ENCODE peak calls at places on chromosomes 5 and 9, in ten cellular contexts. One of them, this sample, is unnamed.

GRCh38 chr5:154302181-154302580 is 111.6 kb downstream of the GALNT10 start:
- DNase-seq in IMR-90: no peak
- DNase-seq in MCF 10A: no peak
- DNase-seq in DMS 273 treated with DMSO at 0.1 percent for 48 hours: peak
- DNase-seq in NCI-H2107: no peak
- DNase-seq in ELR: no peak
- DNase-seq in Peyer's patch: no peak
- DNase-seq in endothelial cell: no peak
- DNase-seq in foreskin keratinocyte: no peak
- DNase-seq in Caki2: no peak
- DNase-seq in this sample: no peak

GRCh38 chr5:167579701-167580045 is 711.8 kb upstream of the WWC1 start:
- DNase-seq in IMR-90: peak
- DNase-seq in MCF 10A: no peak
- DNase-seq in DMS 273 treated with DMSO at 0.1 percent for 48 hours: no peak
- DNase-seq in NCI-H2107: no peak
- DNase-seq in ELR: no peak
- DNase-seq in Peyer's patch: no peak
- DNase-seq in endothelial cell: no peak
- DNase-seq in foreskin keratinocyte: no peak
- DNase-seq in Caki2: no peak
- DNase-seq in this sample: no peak

GRCh38 chr9:2125909-2126308 is 110.8 kb downstream of the SMARCA2 start:
- DNase-seq in IMR-90: peak
- DNase-seq in MCF 10A: no peak
- DNase-seq in DMS 273 treated with DMSO at 0.1 percent for 48 hours: no peak
- DNase-seq in NCI-H2107: no peak
- DNase-seq in ELR: peak
- DNase-seq in Peyer's patch: no peak
- DNase-seq in endothelial cell: no peak
- DNase-seq in foreskin keratinocyte: no peak
- DNase-seq in Caki2: no peak
- DNase-seq in this sample: peak

GRCh38 chr9:28584542-28584941 is 1011.3 kb upstream of the C9orf72 start:
- DNase-seq in IMR-90: no peak
- DNase-seq in MCF 10A: no peak
- DNase-seq in DMS 273 treated with DMSO at 0.1 percent for 48 hours: no peak
- DNase-seq in NCI-H2107: no peak
- DNase-seq in ELR: no peak
- DNase-seq in Peyer's patch: no peak
- DNase-seq in endothelial cell: no peak
- DNase-seq in foreskin keratinocyte: no peak
- DNase-seq in Caki2: no peak
- DNase-seq in this sample: no peak

GRCh38 chr5:123422433-123423277 is 548 bp downstream of the CEP120 start:
- DNase-seq in IMR-90: peak
- DNase-seq in MCF 10A: peak
- DNase-seq in DMS 273 treated with DMSO at 0.1 percent for 48 hours: peak
- DNase-seq in NCI-H2107: no peak
- DNase-seq in ELR: peak
- DNase-seq in Peyer's patch: no peak
- DNase-seq in endothelial cell: no peak
- DNase-seq in foreskin keratinocyte: peak
- DNase-seq in Caki2: peak
- DNase-seq in this sample: peak

GRCh38 chr5:72166070-72166979 is 59.0 kb downstream of the MAP1B start:
- DNase-seq in IMR-90: peak
- DNase-seq in MCF 10A: peak
- DNase-seq in DMS 273 treated with DMSO at 0.1 percent for 48 hours: peak
- DNase-seq in NCI-H2107: peak
- DNase-seq in ELR: no peak
- DNase-seq in Peyer's patch: peak
- DNase-seq in endothelial cell: peak
- DNase-seq in foreskin keratinocyte: peak
- DNase-seq in Caki2: peak
- DNase-seq in this sample: peak

GRCh38 chr5:9928266-9928750 is 298.2 kb upstream of the TAS2R1 start:
- DNase-seq in IMR-90: no peak
- DNase-seq in MCF 10A: no peak
- DNase-seq in DMS 273 treated with DMSO at 0.1 percent for 48 hours: no peak
- DNase-seq in NCI-H2107: no peak
- DNase-seq in ELR: no peak
- DNase-seq in Peyer's patch: no peak
- DNase-seq in endothelial cell: no peak
- DNase-seq in foreskin keratinocyte: no peak
- DNase-seq in Caki2: no peak
- DNase-seq in this sample: no peak

GRCh38 chr9:129042016-129042415 is 5.6 kb downstream of the MIGA2 start:
- DNase-seq in IMR-90: no peak
- DNase-seq in MCF 10A: no peak
- DNase-seq in DMS 273 treated with DMSO at 0.1 percent for 48 hours: no peak
- DNase-seq in NCI-H2107: no peak
- DNase-seq in ELR: no peak
- DNase-seq in Peyer's patch: no peak
- DNase-seq in endothelial cell: no peak
- DNase-seq in foreskin keratinocyte: no peak
- DNase-seq in Caki2: no peak
- DNase-seq in this sample: no peak

GRCh38 chr9:121860744-121861143 is 209.3 kb downstream of the DAB2IP start:
- DNase-seq in IMR-90: peak
- DNase-seq in MCF 10A: peak
- DNase-seq in DMS 273 treated with DMSO at 0.1 percent for 48 hours: no peak
- DNase-seq in NCI-H2107: no peak
- DNase-seq in ELR: peak
- DNase-seq in Peyer's patch: no peak
- DNase-seq in endothelial cell: no peak
- DNase-seq in foreskin keratinocyte: peak
- DNase-seq in Caki2: no peak
- DNase-seq in this sample: no peak

GRCh38 chr5:146620663-146621051 is 104.7 kb upstream of the GPR151 start:
- DNase-seq in IMR-90: no peak
- DNase-seq in MCF 10A: no peak
- DNase-seq in DMS 273 treated with DMSO at 0.1 percent for 48 hours: no peak
- DNase-seq in NCI-H2107: peak
- DNase-seq in ELR: no peak
- DNase-seq in Peyer's patch: no peak
- DNase-seq in endothelial cell: no peak
- DNase-seq in foreskin keratinocyte: no peak
- DNase-seq in Caki2: no peak
- DNase-seq in this sample: no peak

GRCh38 chr9:18824095-18824666 is 208.8 kb downstream of the SAXO1 start:
- DNase-seq in IMR-90: no peak
- DNase-seq in MCF 10A: peak
- DNase-seq in DMS 273 treated with DMSO at 0.1 percent for 48 hours: no peak
- DNase-seq in NCI-H2107: no peak
- DNase-seq in ELR: peak
- DNase-seq in Peyer's patch: no peak
- DNase-seq in endothelial cell: no peak
- DNase-seq in foreskin keratinocyte: no peak
- DNase-seq in Caki2: peak
- DNase-seq in this sample: peak

This sample was measured in bronchial epithelial cell.